ENCODE peak calls at places on chromosomes 4 and X, in six cellular contexts. V is endothelial cell of umbilical vein, K is transverse colon, P is breast epithelium, X is sigmoid colon, Q is prostate gland. M is an unnamed sample.

GRCh38 chr4:15695240-15695699 is 7.6 kb upstream of the BST1 start:
- DNase-seq in V (peak), K (no peak), P (no peak), X (no peak), Q (no peak), M (no peak)

GRCh38 chr4:117467404-117467803 is 382.0 kb upstream of the TRAM1L1 start:
- DNase-seq in V (no peak), K (no peak), P (no peak), X (no peak), Q (no peak), M (no peak)

GRCh38 chr4:111639876-111640275 is 505.4 kb upstream of the FAM241A start:
- DNase-seq in V (peak), K (no peak), P (no peak), X (no peak), Q (no peak), M (no peak)

GRCh38 chr4:147837854-147838253 is 106.0 kb downstream of the ARHGAP10 start:
- DNase-seq in V (no peak), K (no peak), P (no peak), X (no peak), Q (no peak), M (no peak)

GRCh38 chr4:152095701-152096070 is 334.9 kb upstream of the GATB start:
- DNase-seq in V (no peak), K (no peak), P (no peak), X (no peak), Q (no peak), M (no peak)

GRCh38 chr4:103150677-103151076 is 47.5 kb downstream of the CENPE start:
- DNase-seq in V (peak), K (no peak), P (no peak), X (no peak), Q (no peak), M (no peak)

GRCh38 chr4:69308634-69309033 is 28.4 kb downstream of the UGT2B28 start:
- DNase-seq in V (no peak), K (no peak), P (no peak), X (no peak), Q (no peak), M (no peak)

GRCh38 chrX:19836337-19836736 is 51.1 kb downstream of the SH3KBP1 start:
- DNase-seq in V (no peak), K (no peak), P (no peak), X (no peak), Q (no peak), M (no peak)

GRCh38 chrX:129781134-129782014 is 1.6 kb downstream of the SASH3 start:
- DNase-seq in V (no peak), K (peak), P (peak), X (no peak), Q (no peak), M (peak)

GRCh38 chr4:106266201-106266600 is 49.8 kb downstream of the TBCK start:
- DNase-seq in V (peak), K (no peak), P (no peak), X (no peak), Q (no peak), M (no peak)

GRCh38 chr4:143626134-143626859 is 74.2 kb downstream of the FREM3 start:
- DNase-seq in V (peak), K (peak), P (peak), X (peak), Q (peak), M (no peak)

GRCh38 chrX:153469811-153470410 is 465 bp downstream of the HAUS7 start:
- DNase-seq in V (peak), K (no peak), P (no peak), X (no peak), Q (no peak), M (no peak)

GRCh38 chrX:18956322-18957032 is 27.4 kb downstream of the PHKA2 start:
- DNase-seq in V (no peak), K (no peak), P (no peak), X (no peak), Q (no peak), M (no peak)

GRCh38 chr4:141347738-141348524 is 127.2 kb downstream of the ZNF330 start:
- DNase-seq in V (peak), K (no peak), P (no peak), X (no peak), Q (no peak), M (no peak)

GRCh38 chr4:87038837-87039715 is 104.3 kb downstream of the AFF1 start:
- DNase-seq in V (peak), K (peak), P (peak), X (peak), Q (no peak), M (no peak)

GRCh38 chr4:8459867-8460453 is 19.4 kb downstream of the TRMT44 start:
- DNase-seq in V (no peak), K (peak), P (no peak), X (no peak), Q (no peak), M (no peak)

GRCh38 chr4:26256016-26256415 is 64.8 kb upstream of the RBPJ start:
- DNase-seq in V (no peak), K (no peak), P (no peak), X (no peak), Q (no peak), M (no peak)

GRCh38 chr4:3527101-3527913 is 4.9 kb downstream of the LRPAP1 start:
- DNase-seq in V (no peak), K (no peak), P (no peak), X (peak), Q (no peak), M (no peak)

GRCh38 chrX:19544693-19545305 is 29.5 kb upstream of the MAP3K15 start:
- DNase-seq in V (peak), K (peak), P (no peak), X (no peak), Q (peak), M (peak)

GRCh38 chr4:169437299-169438047 is 166.7 kb upstream of the SH3RF1 start:
- DNase-seq in V (no peak), K (no peak), P (no peak), X (no peak), Q (no peak), M (no peak)

GRCh38 chr4:150007512-150007911 is 70.7 kb upstream of the DCLK2 start:
- DNase-seq in V (no peak), K (no peak), P (no peak), X (no peak), Q (no peak), M (no peak)

GRCh38 chr4:112673076-112673475 is 36.1 kb downstream of the LARP7 start:
- DNase-seq in V (no peak), K (no peak), P (no peak), X (no peak), Q (no peak), M (no peak)

GRCh38 chrX:71256051-71256450 is 2.1 kb upstream of the ZMYM3 start:
- DNase-seq in V (no peak), K (no peak), P (no peak), X (no peak), Q (no peak), M (no peak)

GRCh38 chrX:155876704-155877103 is 4.4 kb upstream of the VAMP7 start:
- DNase-seq in V (no peak), K (no peak), P (no peak), X (no peak), Q (no peak), M (no peak)

GRCh38 chr4:34953145-34953799 is 1291.0 kb downstream of the ARAP2 start:
- DNase-seq in V (no peak), K (no peak), P (no peak), X (peak), Q (no peak), M (no peak)

GRCh38 chrX:129695535-129695934 is 40.8 kb upstream of the APLN start:
- DNase-seq in V (no peak), K (no peak), P (no peak), X (no peak), Q (no peak), M (no peak)

GRCh38 chr4:52941450-52941849 is 79.3 kb downstream of the RASL11B start:
- DNase-seq in V (no peak), K (no peak), P (no peak), X (no peak), Q (no peak), M (no peak)

GRCh38 chrX:3638280-3638873 is 75.1 kb downstream of the PRKX start:
- DNase-seq in V (peak), K (peak), P (no peak), X (no peak), Q (peak), M (no peak)

GRCh38 chrX:31487946-31488345 is 416.1 kb upstream of the FTHL17 start:
- DNase-seq in V (no peak), K (no peak), P (no peak), X (no peak), Q (no peak), M (no peak)

GRCh38 chrX:40130207-40130606 is 32.4 kb upstream of the BCOR start:
- DNase-seq in V (no peak), K (no peak), P (no peak), X (no peak), Q (no peak), M (no peak)

GRCh38 chrX:41982966-41983365 is 59.6 kb upstream of the CASK start:
- DNase-seq in V (no peak), K (no peak), P (no peak), X (no peak), Q (no peak), M (no peak)

GRCh38 chr4:139176299-139177048 is 544 bp downstream of the ELF2 start:
- DNase-seq in V (peak), K (peak), P (peak), X (peak), Q (peak), M (no peak)

GRCh38 chrX:13165266-13165665 is 120.8 kb upstream of the FAM9C start:
- DNase-seq in V (no peak), K (no peak), P (no peak), X (no peak), Q (no peak), M (no peak)
- TF ChIP-seq POLR2AphosphoS5 in V (no peak), K (no peak), P (no peak), X (no peak), Q (no peak), M (no peak)

DNA sequence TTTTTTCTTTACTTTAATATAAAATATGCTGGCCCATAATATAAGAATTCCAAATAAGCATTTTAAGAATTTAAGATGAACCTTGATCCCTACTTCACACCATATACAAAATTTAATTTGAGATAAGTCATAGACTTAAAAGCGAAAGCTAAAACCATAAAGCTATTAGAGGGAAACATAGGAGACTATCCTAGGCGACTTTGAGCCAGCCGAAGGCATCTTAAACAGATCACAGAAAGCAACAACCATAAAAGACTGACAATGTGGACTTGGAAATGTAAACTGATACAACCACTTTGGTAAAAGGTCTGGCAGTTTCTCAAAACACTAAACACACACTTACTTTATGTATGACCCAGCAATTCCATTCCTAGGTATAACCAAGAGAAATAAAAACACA is 125.0 kb downstream of the EFHC2 start:
- DNase-seq in V (no peak), K (no peak), P (no peak), X (no peak), Q (no peak), M (no peak)
- TF ChIP-seq POLR2A in V (no peak), K (no peak), P (no peak), X (no peak), Q (no peak), M (no peak)

GRCh38 chr4:118935819-118936218 is 47.2 kb downstream of the SYNPO2 start:
- DNase-seq in V (no peak), K (no peak), P (no peak), X (no peak), Q (no peak), M (no peak)
- TF ChIP-seq POLR2AphosphoS5 in V (no peak), K (no peak), P (no peak), X (no peak), Q (no peak), M (no peak)

DNA sequence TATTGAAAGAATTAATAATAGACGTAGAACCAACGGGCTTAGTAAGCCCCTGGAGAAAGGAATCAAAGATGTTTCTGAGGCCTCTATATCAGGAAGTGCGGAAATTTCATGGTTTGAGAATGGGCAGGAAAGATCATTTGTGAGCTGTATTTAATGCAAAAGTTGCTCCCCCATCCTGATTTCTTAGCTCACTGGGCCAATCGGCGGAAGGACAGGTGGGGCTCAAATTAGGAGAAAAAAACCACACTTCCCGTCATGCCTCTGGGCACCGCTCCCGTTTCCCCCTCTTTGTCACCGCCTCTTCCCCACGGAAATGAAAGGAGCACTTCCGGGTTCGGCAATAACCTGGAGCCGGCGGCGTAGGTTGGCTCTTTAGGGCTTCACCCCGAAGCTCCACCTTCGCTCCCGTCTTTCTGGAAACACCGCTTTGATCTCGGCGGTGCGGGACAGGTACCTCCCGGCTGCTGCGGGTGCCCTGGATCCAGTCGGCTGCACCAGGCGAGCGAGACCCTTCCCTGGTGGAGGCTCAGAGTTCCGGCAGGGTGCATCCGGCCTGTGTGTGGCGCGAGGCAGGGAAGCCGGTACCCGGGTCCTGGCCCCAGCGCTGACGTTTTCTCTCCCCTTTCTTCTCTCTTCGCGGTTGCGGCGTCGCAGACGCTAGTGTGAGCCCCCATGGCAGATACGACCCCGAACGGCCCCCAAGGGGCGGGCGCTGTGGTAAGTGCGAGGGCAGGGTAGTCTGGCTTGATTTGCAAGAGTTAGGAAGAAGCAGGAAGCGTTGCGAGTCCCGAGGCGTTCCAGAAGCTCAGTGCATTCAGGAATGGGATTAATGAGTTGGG is at the start of gene TMEM33:
- DNase-seq in V (peak), K (peak), P (peak), X (peak), Q (peak), M (peak)
- TF ChIP-seq POLR2A in V (peak), K (peak), P (peak), X (peak), Q (peak), M (peak)

DNA sequence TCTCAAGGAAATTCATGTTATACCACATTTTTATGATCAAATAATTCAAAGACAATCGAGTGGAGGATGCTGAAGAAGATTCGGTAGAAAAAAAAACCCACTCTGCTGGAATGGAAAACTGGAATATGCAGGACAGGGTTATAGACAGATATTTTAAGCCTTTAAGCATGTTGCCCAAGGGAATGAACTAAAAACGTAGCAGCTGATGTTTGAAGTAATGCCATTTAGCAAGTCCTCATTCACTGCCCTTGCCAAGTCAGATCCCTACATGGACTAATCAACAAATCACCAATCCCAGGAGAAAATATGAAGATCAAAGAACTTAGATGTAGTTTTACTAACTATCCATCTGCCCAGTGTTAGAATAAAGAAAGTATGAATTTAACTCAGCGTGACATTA is 75.6 kb upstream of the ETNPPL start:
- DNase-seq in V (no peak), K (no peak), P (no peak), X (no peak), Q (no peak), M (no peak)
- TF ChIP-seq POLR2AphosphoS5 in V (no peak), K (no peak), P (no peak), X (no peak), Q (no peak), M (no peak)

GRCh38 chr4:82739292-82740190 is 59.1 kb downstream of the SCD5 start:
- DNase-seq in V (peak), K (peak), P (no peak), X (peak), Q (peak), M (peak)
- TF ChIP-seq POLR2A in V (no peak), K (no peak), P (no peak), X (no peak), Q (no peak), M (no peak)

GRCh38 chrX:24025741-24026402 is 1.1 kb downstream of the KLHL15 start:
- DNase-seq in V (peak), K (no peak), P (peak), X (peak), Q (peak), M (no peak)
- TF ChIP-seq POLR2AphosphoS5 in V (no peak), K (no peak), P (peak), X (no peak), Q (no peak), M (no peak)

GRCh38 chr4:78775278-78776030 is 696 bp upstream of the BMP2K start:
- DNase-seq in V (peak), K (peak), P (peak), X (peak), Q (peak), M (peak)
- TF ChIP-seq POLR2A in V (peak), K (peak), P (peak), X (peak), Q (no peak), M (peak)

GRCh38 chr4:184352891-184353290 is 121.5 kb downstream of the IRF2 start:
- DNase-seq in V (no peak), K (no peak), P (no peak), X (no peak), Q (no peak), M (no peak)

GRCh38 chr4:184357164-184357563 is 117.2 kb downstream of the IRF2 start:
- DNase-seq in V (no peak), K (no peak), P (no peak), X (no peak), Q (no peak), M (no peak)

GRCh38 chr4:184355857-184356256 is 118.5 kb downstream of the IRF2 start:
- DNase-seq in V (no peak), K (no peak), P (no peak), X (no peak), Q (no peak), M (no peak)

GRCh38 chr4:184356366-184356765 is 118.0 kb downstream of the IRF2 start:
- DNase-seq in V (no peak), K (no peak), P (peak), X (no peak), Q (no peak), M (no peak)

GRCh38 chr4:184355111-184355604 is 119.2 kb downstream of the IRF2 start:
- DNase-seq in V (peak), K (no peak), P (peak), X (no peak), Q (no peak), M (no peak)
- TF ChIP-seq POLR2AphosphoS5 in V (peak), K (peak), P (peak), X (peak), Q (peak), M (no peak)

GRCh38 chrX:154547245-154548027 is at the start of gene IKBKG:
- DNase-seq in V (peak), K (peak), P (peak), X (peak), Q (peak), M (peak)
- TF ChIP-seq POLR2A in V (no peak), K (peak), P (peak), X (peak), Q (no peak), M (peak)

M was measured in GM12891.